ENCODE peak calls at places on chromosomes 6 and 20, in nine cellular contexts. L is SK-N-SH; H is HCT116; E is small intestine; G is A549; K is adipocyte; D is CD8-positive, alpha-beta T cell; W is aorta; O is right cardiac atrium. S is an unnamed sample.

GRCh38 chr6:142635130-142635529 is 309.8 kb downstream of the HIVEP2 start:
- DNase-seq in K (no peak), O (no peak), E (no peak), H (no peak), L (no peak), G (no peak), W (no peak), D (no peak), S (no peak)

GRCh38 chr6:1390805-1391511 is 1.6 kb downstream of the FOXF2 start:
- DNase-seq in W (no peak), D (no peak), G (no peak), O (no peak), L (no peak), K (peak; percentile 65), H (no peak), E (no peak), S (no peak)

GRCh38 chr20:52785678-52786077 is 186.5 kb upstream of the TSHZ2 start:
- DNase-seq in W (no peak), K (no peak), G (no peak), H (no peak), L (no peak), D (no peak), O (no peak), E (no peak), S (no peak)

GRCh38 chr6:154343473-154344308 is 12.9 kb downstream of the IPCEF1 start:
- DNase-seq in O (no peak), D (no peak), L (no peak), K (peak; percentile 4), H (peak; percentile 24), G (peak; percentile 43), W (no peak), E (peak; percentile 87), S (no peak)

GRCh38 chr6:35072698-35073055 is 68.5 kb downstream of the TCP11 start:
- DNase-seq in K (no peak), W (no peak), L (no peak), O (peak; percentile 9), D (no peak), H (no peak), G (no peak), E (no peak), S (no peak)

GRCh38 chr6:32622545-32623401 is 14.4 kb upstream of the HLA-DQA1 start:
- DNase-seq in K (no peak), E (peak; percentile 64), H (no peak), D (peak; percentile 7), L (peak; percentile 2), G (no peak), W (no peak), O (no peak), S (peak; percentile 87)

GRCh38 chr6:2739335-2739734 is 11.4 kb downstream of the MYLK4 start:
- DNase-seq in H (no peak), D (no peak), O (no peak), E (no peak), G (peak; percentile 24), L (no peak), K (no peak), W (no peak), S (no peak)

GRCh38 chr6:130890531-130890950 is 63.3 kb downstream of the SMLR1 start:
- DNase-seq in L (no peak), K (peak; percentile 34), W (no peak), H (no peak), E (no peak), G (no peak), O (no peak), D (no peak), S (no peak)

GRCh38 chr6:116938305-116938704 is 61.3 kb downstream of the RFX6 start:
- DNase-seq in G (no peak), O (no peak), W (peak; percentile 40), D (no peak), H (no peak), L (no peak), K (no peak), E (no peak), S (no peak)

GRCh38 chr6:12886961-12887775 is 170.6 kb downstream of the PHACTR1 start:
- DNase-seq in G (no peak), L (no peak), D (no peak), K (no peak), E (no peak), O (no peak), H (no peak), W (no peak), S (no peak)

GRCh38 chr6:122947355-122947754 is 48.7 kb upstream of the CLVS2 start:
- DNase-seq in W (no peak), H (peak; percentile 18), K (peak; percentile 0), O (no peak), L (peak; percentile 36), D (no peak), E (peak; percentile 8), G (peak; percentile 1), S (no peak)

GRCh38 chr6:170208651-170209353 is 82.1 kb downstream of the DLL1 start:
- DNase-seq in L (peak; percentile 11), D (no peak), O (no peak), K (no peak), G (no peak), E (no peak), H (no peak), W (peak; percentile 44), S (no peak)

GRCh38 chr6:3869632-3870527 is 20.7 kb downstream of the FAM50B start:
- DNase-seq in K (no peak), W (no peak), G (peak; percentile 87), D (no peak), L (no peak), H (no peak), O (no peak), E (peak; percentile 94), S (no peak)

GRCh38 chr6:128713461-128713860 is 169.5 kb upstream of the LAMA2 start:
- DNase-seq in D (no peak), O (no peak), H (no peak), L (peak; percentile 1), G (no peak), K (peak; percentile 50), E (no peak), W (no peak), S (no peak)

GRCh38 chr6:169944415-169944814 is 193.0 kb downstream of the ERMARD start:
- DNase-seq in G (no peak), E (no peak), D (no peak), L (no peak), O (no peak), H (no peak), K (no peak), W (no peak), S (no peak)

GRCh38 chr6:82017316-82017715 is 230.2 kb downstream of the IBTK start:
- DNase-seq in H (peak; percentile 55), D (no peak), W (no peak), K (peak; percentile 84), E (peak; percentile 6), O (no peak), G (peak; percentile 71), L (no peak), S (no peak)

GRCh38 chr6:112470396-112470795 is 123.3 kb downstream of the RFPL4B start:
- DNase-seq in H (no peak), L (no peak), G (no peak), W (no peak), E (no peak), D (no peak), O (no peak), K (no peak), S (no peak)

DNA sequence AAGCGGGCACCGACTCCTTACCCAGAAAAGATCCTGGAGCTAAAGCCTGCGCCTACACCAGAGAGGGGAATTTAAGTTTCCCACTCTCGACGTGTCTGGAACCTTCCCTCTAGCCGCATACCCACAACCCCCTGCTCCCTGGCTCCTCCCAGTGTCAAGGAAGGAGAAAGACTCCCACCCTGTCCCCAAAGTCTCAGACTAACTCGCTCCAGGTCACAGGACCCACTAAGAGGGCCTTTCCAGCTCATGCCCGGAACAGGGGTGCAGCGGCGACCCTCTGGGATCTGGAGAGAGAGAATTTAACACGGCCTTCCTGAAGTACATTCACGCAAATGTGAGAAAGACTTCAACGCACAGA is 3.9 kb downstream of the LINC00237 start:
- DNase-seq in L (peak; percentile 57), E (peak; percentile 38), H (no peak), O (no peak), W (no peak), D (no peak), K (no peak), G (no peak), S (no peak)
- H3K4me3 ChIP-seq in L (no peak overlapping the region), E (peak overlapping the region; percentile 77), H (no peak overlapping the region), O (peak overlapping the region; percentile 72), W (no peak overlapping the region), D (peak overlapping the region; percentile 28), K (peak overlapping the region; percentile 57), G (peak overlapping the region; percentile 27), S (peak overlapping the region; percentile 47)

GRCh38 chr6:98836962-98837944 is 2.9 kb downstream of the POU3F2 start:
- DNase-seq in O (no peak), L (no peak), G (no peak), D (no peak), K (no peak), E (no peak), H (no peak), W (no peak), S (no peak)
- H3K4me3 ChIP-seq in O (no peak overlapping the region), L (peak overlapping the region; percentile 9), G (no peak overlapping the region), D (no peak overlapping the region), K (no peak overlapping the region), E (no peak overlapping the region), H (no peak overlapping the region), W (no peak overlapping the region), S (no peak overlapping the region)

DNA sequence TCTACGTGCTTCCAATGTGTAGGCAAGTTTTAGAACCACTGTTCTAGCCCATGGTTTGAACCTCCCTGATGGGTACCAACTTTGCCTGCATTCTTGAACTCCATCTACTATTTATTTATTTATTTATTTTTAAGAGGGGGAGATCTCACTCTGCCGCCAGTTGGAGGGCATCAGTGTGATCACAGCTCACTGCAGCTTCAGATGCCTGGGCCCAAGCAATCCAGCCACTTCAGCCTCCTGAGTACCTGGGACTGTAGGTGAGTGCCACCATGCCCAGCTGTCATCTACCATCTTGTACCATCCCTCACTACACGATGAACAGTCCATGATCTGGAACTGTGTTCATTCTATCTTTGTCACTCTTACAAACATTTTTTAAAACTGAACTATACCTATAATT is 28.2 kb downstream of the HLA-F start:
- DNase-seq in K (no peak), L (no peak), W (no peak), O (no peak), H (no peak), G (no peak), E (no peak), D (no peak), S (no peak)
- H3K4me3 ChIP-seq in K (peak overlapping the region; percentile 84), L (no peak overlapping the region), W (no peak overlapping the region), O (peak overlapping the region; percentile 66), H (no peak overlapping the region), G (no peak overlapping the region), E (no peak overlapping the region), D (no peak overlapping the region), S (no peak overlapping the region)

DNA sequence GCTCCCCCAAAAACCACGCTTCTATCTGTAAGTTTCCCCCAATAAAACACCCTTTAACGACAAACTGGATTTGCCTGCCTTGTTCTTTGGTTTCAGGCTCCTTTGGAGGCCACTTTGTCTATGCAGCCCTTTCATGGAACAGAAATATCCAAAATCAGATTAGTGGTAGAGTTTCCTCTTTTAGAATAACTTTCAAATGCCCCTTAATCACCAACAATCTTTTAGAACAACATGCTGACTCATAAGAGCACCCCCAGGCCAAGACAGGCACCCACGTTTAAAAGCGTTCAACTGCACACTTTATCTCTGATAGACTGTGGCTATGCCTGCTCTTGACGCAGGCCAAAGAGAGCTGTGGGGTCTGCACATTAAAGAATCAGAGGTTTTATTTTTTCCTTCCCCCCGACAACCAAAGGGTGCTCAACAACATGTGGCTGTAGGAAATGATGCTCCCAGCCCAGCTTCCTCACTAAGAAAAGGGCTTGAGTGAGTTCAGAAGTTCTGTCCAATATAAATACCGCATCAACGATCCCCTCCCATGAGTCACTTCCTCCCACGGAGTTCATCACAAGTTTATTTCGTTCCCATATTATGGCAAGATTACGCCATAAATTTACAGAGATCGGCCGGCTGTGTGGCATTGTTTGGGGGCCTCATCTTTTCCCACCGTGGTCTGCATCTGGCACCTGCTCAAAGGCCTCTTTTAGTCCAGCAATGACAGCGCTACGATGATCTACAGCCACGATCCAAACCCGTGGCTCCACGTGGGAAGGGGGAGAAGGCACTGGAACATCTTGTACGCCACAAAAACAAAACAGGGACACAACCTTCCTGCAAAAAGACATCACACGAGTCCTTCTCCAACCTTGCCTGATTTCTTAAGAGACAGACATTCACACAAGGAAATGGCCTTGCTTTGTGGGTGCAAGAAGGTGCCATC is 88.8 kb upstream of the NFATC2 start:
- DNase-seq in H (peak; percentile 91), W (no peak), K (peak; percentile 97), O (peak; percentile 58), G (peak; percentile 94), D (no peak), E (peak; percentile 16), L (peak; percentile 44), S (no peak)
- H3K4me3 ChIP-seq in H (peak overlapping the region; percentile 23), W (no peak overlapping the region), K (peak overlapping the region; percentile 63), O (no peak overlapping the region), G (no peak overlapping the region), D (no peak overlapping the region), E (no peak overlapping the region), L (no peak overlapping the region), S (no peak overlapping the region)

S was measured in CD8-positive, alpha-beta memory T cell.